ENCODE peak calls at places on chromosomes 6 and 20, in six cellular contexts. Z, G, X, B, K and T are unnamed samples.

GRCh38 chr6:7239590-7239948 is 73.4 kb downstream of the SSR1 start:
- DNase-seq in Z (no peak), G (no peak), X (no peak), K (no peak), B (no peak), T (no peak)

GRCh38 chr6:142387997-142388815 is 86.4 kb downstream of the ADGRG6 start:
- DNase-seq in B (peak; percentile 41), K (no peak), G (peak; percentile 72), X (no peak), Z (no peak), T (no peak)

GRCh38 chr20:62119591-62120364 is 2.5 kb upstream of the LSM14B start:
- DNase-seq in X (no peak), B (no peak), K (no peak), Z (no peak), G (no peak), T (no peak)

GRCh38 chr6:79804732-79805131 is 142.6 kb downstream of the ELOVL4 start:
- DNase-seq in Z (no peak), G (no peak), X (no peak), B (no peak), K (no peak), T (no peak)

GRCh38 chr6:69825904-69826303 is 29.1 kb upstream of the LMBRD1 start:
- DNase-seq in B (no peak), X (no peak), Z (no peak), G (peak; percentile 72), K (no peak), T (no peak)

GRCh38 chr6:154284313-154284853 is 72.2 kb downstream of the IPCEF1 start:
- DNase-seq in K (no peak), B (no peak), G (no peak), Z (no peak), X (no peak), T (no peak)

GRCh38 chr6:163764565-163764964 is 350.0 kb downstream of the QKI start:
- DNase-seq in G (peak; percentile 62), X (no peak), K (no peak), Z (no peak), B (peak; percentile 11), T (no peak)

GRCh38 chr6:90274481-90275030 is 22.1 kb downstream of the BACH2 start:
- DNase-seq in K (no peak), B (peak; percentile 84), X (no peak), Z (peak; percentile 75), G (no peak), T (no peak)

GRCh38 chr6:14739830-14740229 is 506.0 kb upstream of the JARID2 start:
- DNase-seq in G (no peak), B (no peak), K (no peak), Z (no peak), X (no peak), T (no peak)

GRCh38 chr20:19817017-19817416 is 59.0 kb downstream of the RIN2 start:
- DNase-seq in K (peak; percentile 78), X (no peak), G (peak; percentile 93), Z (no peak), B (no peak), T (no peak)

GRCh38 chr6:139990865-139991264 is 616.4 kb upstream of the CITED2 start:
- DNase-seq in X (no peak), B (no peak), K (no peak), G (peak; percentile 57), Z (no peak), T (no peak)

GRCh38 chr20:33653218-33653899 is 8.8 kb upstream of the C20orf144 start:
- DNase-seq in G (peak; percentile 69), X (peak; percentile 79), B (peak; percentile 82), K (no peak), Z (no peak), T (peak; percentile 84)

GRCh38 chr6:52109073-52109635 is 21.7 kb upstream of the PKHD1 start:
- DNase-seq in G (no peak), B (no peak), K (no peak), X (no peak), Z (no peak), T (no peak)